ENCODE peak calls at places on chromosomes 13 and 19, in four cellular contexts. One of them, this sample, is unnamed. For H3K4me1, the result is how much of the 10 kb centered on the place peaks cover.

GRCh38 chr19:5587661-5588060 is 19.9 kb upstream of the TINCR start:
- DNase-seq in heart right ventricle: no peak
- DNase-seq in cardiac muscle cell: no peak
- DNase-seq in A549: no peak
- DNase-seq in this sample: peak

GRCh38 chr13:93505104-93505952 is 278.7 kb downstream of the GPC6 start:
- DNase-seq in heart right ventricle: no peak
- DNase-seq in cardiac muscle cell: peak
- DNase-seq in A549: no peak
- DNase-seq in this sample: no peak

GRCh38 chr19:20278342-20278741 is 111.3 kb downstream of the ZNF486 start:
- DNase-seq in heart right ventricle: no peak
- DNase-seq in cardiac muscle cell: no peak
- DNase-seq in A549: no peak
- DNase-seq in this sample: no peak

GRCh38 chr13:24381539-24382265 is 72.3 kb downstream of the C1QTNF9 start:
- DNase-seq in heart right ventricle: no peak
- DNase-seq in cardiac muscle cell: peak
- DNase-seq in A549: no peak
- DNase-seq in this sample: no peak

GRCh38 chr13:97259787-97260641 is 37.9 kb downstream of the MBNL2 start:
- DNase-seq in heart right ventricle: no peak
- DNase-seq in cardiac muscle cell: peak
- DNase-seq in A549: peak
- DNase-seq in this sample: no peak

GRCh38 chr19:16193466-16193865 is 4.2 kb upstream of the AP1M1 start:
- DNase-seq in heart right ventricle: no peak
- DNase-seq in cardiac muscle cell: no peak
- DNase-seq in A549: no peak
- DNase-seq in this sample: peak

GRCh38 chr13:113669871-113670341 is 2.9 kb downstream of the GRK1 start:
- DNase-seq in heart right ventricle: no peak
- DNase-seq in cardiac muscle cell: no peak
- DNase-seq in A549: no peak
- DNase-seq in this sample: peak

GRCh38 chr19:2055871-2056809 is 5.1 kb upstream of the MKNK2 start:
- DNase-seq in heart right ventricle: peak
- DNase-seq in cardiac muscle cell: peak
- DNase-seq in A549: no peak
- DNase-seq in this sample: peak

DNA sequence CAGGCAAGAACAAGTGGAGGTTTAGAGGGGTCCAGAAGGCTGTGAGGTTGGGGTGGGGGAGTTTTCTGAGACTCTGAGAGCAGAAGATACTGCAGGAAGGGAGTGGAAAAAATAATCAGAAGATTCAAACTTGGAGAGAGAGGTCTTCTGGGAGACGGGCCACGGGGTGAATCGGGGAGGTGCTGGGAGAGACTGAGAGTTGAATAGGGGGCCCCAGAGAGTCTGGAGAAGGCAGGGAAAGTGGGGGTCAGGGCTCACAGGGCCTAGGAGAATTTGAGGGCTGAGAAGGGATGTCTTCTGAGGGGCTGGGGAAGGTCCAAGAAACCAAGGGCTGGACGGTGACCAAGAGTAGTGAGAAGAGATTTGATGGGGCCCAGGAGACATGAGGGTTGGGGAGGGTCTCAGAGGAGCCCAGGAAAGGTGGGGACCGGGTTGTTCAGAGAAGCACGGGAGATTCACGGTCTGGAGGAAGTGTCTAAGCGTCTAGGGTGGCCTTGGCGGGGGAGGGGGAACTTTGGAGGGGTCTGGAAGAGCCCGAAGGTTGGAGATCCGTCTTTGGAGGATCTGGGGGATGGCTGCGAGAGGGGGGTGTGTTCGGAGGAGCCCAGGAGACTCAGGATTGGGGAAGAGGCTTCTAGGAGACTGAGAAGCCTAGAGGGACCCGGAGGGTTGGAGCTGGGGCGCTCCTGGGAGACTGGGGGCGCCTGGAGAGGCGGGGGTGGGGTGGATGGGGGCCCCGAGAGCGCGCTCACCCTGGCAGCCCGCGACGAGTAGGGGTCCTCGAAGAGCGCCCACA is 1.5 kb downstream of the KCNC3 start:
- DNase-seq in heart right ventricle: no peak
- DNase-seq in cardiac muscle cell: no peak
- DNase-seq in A549: no peak
- DNase-seq in this sample: peak
- H3K4me1 ChIP-seq in heart right ventricle: under half
- H3K4me1 ChIP-seq in cardiac muscle cell: under half
- H3K4me1 ChIP-seq in A549: under half
- H3K4me1 ChIP-seq in this sample: under half

DNA sequence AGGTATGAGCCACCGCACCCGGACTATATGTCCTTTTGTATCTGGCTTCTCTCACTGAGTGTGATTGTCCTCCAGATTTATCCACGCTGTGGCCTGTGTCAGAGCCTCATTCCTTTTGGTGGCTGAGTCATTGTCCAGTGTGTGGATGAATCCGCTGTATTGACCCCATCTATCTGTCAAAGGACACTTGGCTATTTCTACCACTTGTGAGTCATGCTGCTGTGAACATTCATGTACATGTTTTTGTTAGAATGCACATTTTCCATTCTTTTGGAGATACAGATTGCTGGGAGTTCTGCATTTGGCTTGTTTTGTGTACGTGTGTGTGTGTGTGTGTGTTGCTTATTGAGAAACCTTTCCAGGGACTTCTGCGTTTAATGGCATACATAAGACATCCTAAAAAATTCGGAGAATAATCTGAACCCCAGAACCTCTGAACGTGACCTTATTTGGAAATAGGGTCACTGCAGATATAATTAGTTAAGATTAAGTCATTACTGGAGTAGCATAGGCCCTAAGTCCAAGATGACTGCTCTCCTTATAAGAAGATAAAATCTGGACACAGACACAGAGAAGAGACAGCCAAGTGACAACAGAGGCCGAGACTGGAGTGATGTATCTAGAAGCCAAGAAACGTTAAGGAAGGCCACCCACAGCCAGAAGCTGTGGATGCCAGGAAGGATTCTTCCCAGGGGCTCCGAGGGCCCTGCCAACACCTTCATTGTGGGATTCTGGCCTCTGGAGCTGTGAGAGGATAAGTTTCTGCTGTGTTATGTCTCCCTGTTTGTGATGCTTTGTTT is 4.9 kb upstream of the GIPC3 start:
- DNase-seq in heart right ventricle: no peak
- DNase-seq in cardiac muscle cell: peak
- DNase-seq in A549: no peak
- DNase-seq in this sample: no peak
- H3K27ac ChIP-seq in heart right ventricle: no peak
- H3K27ac ChIP-seq in cardiac muscle cell: no peak
- H3K27ac ChIP-seq in A549: no peak
- H3K27ac ChIP-seq in this sample: no peak

GRCh38 chr13:33119022-33119735 is 103.0 kb downstream of the KL start:
- DNase-seq in heart right ventricle: no peak
- DNase-seq in cardiac muscle cell: no peak
- DNase-seq in A549: no peak
- DNase-seq in this sample: no peak

GRCh38 chr13:33119886-33120543 is 103.8 kb downstream of the KL start:
- DNase-seq in heart right ventricle: no peak
- DNase-seq in cardiac muscle cell: no peak
- DNase-seq in A549: peak
- DNase-seq in this sample: no peak

GRCh38 chr13:33126909-33127607 is 110.8 kb downstream of the KL start:
- DNase-seq in heart right ventricle: peak
- DNase-seq in cardiac muscle cell: peak
- DNase-seq in A549: no peak
- DNase-seq in this sample: no peak

GRCh38 chr13:33125821-33126570 is 109.8 kb downstream of the KL start:
- DNase-seq in heart right ventricle: peak
- DNase-seq in cardiac muscle cell: peak
- DNase-seq in A549: peak
- DNase-seq in this sample: no peak

DNA sequence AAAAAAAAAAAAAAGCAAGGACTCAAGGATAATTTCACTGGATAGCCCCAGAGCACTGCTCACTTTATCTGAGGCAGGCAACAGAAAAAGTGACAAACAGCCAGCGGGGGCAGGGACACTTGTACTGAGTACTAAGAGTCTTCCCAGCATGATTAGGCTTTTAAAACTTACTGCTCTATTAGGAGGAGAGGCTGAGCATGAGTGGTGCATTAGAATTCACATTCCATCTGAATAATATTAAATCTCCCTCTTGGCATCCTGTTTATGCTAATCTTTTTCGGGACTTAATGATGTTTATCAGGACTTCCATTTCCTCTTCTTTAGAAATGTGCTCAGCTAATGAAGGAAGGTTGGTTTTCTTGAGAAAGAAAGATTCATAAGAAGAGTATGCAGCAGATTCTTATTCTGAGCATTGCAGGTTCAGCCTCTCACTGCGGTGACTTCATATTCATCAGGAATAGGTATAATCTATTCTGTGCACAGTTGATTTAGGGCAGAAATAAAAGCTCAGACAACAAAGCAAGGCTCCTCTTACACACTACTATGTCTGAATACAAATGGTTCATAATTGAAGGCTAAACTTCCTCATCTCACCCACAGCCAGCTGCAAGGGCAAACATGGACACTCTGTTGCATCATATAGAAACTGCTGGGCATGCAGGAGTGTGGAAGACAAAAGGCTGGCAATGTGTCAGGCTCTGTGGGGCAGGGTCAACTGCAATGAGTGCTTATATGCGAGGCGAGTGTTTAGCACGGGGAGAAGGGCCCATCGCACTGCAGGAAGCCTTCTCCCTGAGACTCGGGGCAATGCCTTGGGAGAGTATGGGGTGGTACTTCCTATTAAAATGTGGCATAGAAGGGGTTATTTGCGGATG is 107.1 kb downstream of the KL start:
- DNase-seq in heart right ventricle: peak
- DNase-seq in cardiac muscle cell: peak
- DNase-seq in A549: no peak
- DNase-seq in this sample: no peak
- H3K4me1 ChIP-seq in heart right ventricle: half or more
- H3K4me1 ChIP-seq in cardiac muscle cell: under half
- H3K4me1 ChIP-seq in A549: half or more
- H3K4me1 ChIP-seq in this sample: under half

GRCh38 chr19:18013210-18013609 is 5.2 kb downstream of the ARRDC2 start:
- DNase-seq in heart right ventricle: no peak
- DNase-seq in cardiac muscle cell: no peak
- DNase-seq in A549: no peak
- DNase-seq in this sample: no peak
- H3K27ac ChIP-seq in heart right ventricle: peak
- H3K27ac ChIP-seq in cardiac muscle cell: peak
- H3K27ac ChIP-seq in A549: peak
- H3K27ac ChIP-seq in this sample: peak

GRCh38 chr19:48968179-48968661 is 3.1 kb downstream of the FTL start:
- DNase-seq in heart right ventricle: no peak
- DNase-seq in cardiac muscle cell: peak
- DNase-seq in A549: peak
- DNase-seq in this sample: no peak

GRCh38 chr19:48965033-48965805 is at the start of gene FTL:
- DNase-seq in heart right ventricle: peak
- DNase-seq in cardiac muscle cell: peak
- DNase-seq in A549: peak
- DNase-seq in this sample: peak

GRCh38 chr19:48967346-48968178 is 2.5 kb downstream of the FTL start:
- DNase-seq in heart right ventricle: no peak
- DNase-seq in cardiac muscle cell: peak
- DNase-seq in A549: peak
- DNase-seq in this sample: peak

GRCh38 chr19:48965806-48966540 is 864 bp downstream of the FTL start:
- DNase-seq in heart right ventricle: peak
- DNase-seq in cardiac muscle cell: peak
- DNase-seq in A549: peak
- DNase-seq in this sample: peak

GRCh38 chr19:48966541-48967345 is 1.6 kb downstream of the FTL start:
- DNase-seq in heart right ventricle: no peak
- DNase-seq in cardiac muscle cell: peak
- DNase-seq in A549: no peak
- DNase-seq in this sample: peak
- H3K4me1 ChIP-seq in heart right ventricle: half or more
- H3K4me1 ChIP-seq in cardiac muscle cell: under half
- H3K4me1 ChIP-seq in A549: half or more
- H3K4me1 ChIP-seq in this sample: under half

DNA sequence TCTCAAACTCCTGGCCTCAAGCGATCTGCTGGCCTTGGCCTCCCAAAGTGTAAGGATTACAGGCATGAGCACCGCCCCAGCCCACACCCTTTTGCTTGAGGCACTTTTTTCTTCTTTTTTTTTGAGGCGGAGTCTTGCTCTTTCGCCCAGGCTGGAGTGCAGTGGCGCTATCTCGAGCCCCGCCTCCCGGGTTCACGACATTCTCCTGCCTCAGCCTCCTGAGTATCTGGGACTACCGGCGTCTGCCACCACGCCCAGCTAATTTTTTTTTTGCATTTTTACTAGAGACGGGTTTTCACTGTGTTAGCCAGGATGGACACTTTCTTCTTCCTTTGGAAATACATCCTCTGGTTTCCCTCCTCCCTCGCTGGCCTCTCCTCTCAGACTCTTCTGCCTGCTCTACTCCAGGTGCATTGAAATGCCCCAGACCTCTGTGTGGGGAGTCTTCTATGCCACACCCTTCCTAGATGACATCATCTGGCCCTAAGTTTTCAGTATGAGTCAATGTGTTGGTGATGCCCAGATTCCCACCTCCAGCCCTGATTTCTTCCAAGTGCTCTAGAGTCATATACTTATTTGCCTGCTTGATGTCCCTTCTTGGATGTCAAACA is 20.7 kb upstream of the TPT1 start:
- DNase-seq in heart right ventricle: no peak
- DNase-seq in cardiac muscle cell: no peak
- DNase-seq in A549: peak
- DNase-seq in this sample: no peak
- H3K27ac ChIP-seq in heart right ventricle: no peak
- H3K27ac ChIP-seq in cardiac muscle cell: no peak
- H3K27ac ChIP-seq in A549: peak
- H3K27ac ChIP-seq in this sample: no peak

GRCh38 chr19:52191951-52192350 is 2.1 kb downstream of the PPP2R1A start:
- DNase-seq in heart right ventricle: no peak
- DNase-seq in cardiac muscle cell: no peak
- DNase-seq in A549: no peak
- DNase-seq in this sample: no peak
- H3K4me1 ChIP-seq in heart right ventricle: half or more
- H3K4me1 ChIP-seq in cardiac muscle cell: under half
- H3K4me1 ChIP-seq in A549: under half
- H3K4me1 ChIP-seq in this sample: under half

DNA sequence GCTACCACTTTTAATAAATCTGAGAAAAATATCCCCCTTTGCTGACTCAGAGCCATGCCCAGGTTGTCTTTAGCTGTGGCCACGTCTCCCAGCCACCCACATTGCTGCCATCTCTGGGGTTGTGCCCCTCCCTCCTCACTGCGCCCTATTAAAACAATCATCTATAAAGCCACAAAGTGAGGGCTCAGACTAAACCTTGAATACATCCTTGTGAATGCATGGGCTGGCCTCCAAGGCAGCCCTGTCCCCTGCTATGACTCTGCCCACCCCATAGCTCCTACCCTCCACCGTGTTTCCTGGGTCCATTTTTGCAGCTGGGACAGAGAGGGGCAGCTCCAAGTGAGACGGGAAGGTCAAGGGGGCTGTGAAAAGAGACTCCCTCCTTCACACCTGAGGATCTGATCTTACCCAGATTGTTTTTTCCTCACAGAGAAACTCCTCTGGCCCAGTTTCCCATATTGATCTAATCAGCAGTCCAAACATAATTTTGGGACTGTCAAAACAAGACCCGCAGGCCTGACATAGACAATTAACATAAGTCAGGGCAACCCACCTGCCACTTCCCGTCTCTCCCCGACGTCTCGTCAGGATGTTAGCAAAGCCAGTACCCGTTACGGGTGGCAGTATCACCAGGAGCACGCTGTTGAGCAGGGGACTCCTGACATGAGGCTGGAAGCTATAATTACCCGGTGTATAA is 199.0 kb downstream of the KATNAL1 start:
- DNase-seq in heart right ventricle: no peak
- DNase-seq in cardiac muscle cell: no peak
- DNase-seq in A549: no peak
- DNase-seq in this sample: no peak
- H3K27ac ChIP-seq in heart right ventricle: no peak
- H3K27ac ChIP-seq in cardiac muscle cell: no peak
- H3K27ac ChIP-seq in A549: no peak
- H3K27ac ChIP-seq in this sample: no peak

This sample was measured in spleen.